ENCODE peak calls at places on chromosomes 7 and 10, in four cellular contexts. V is HT1080, W is type B pancreatic cell, L is left cardiac atrium. J is an unnamed sample.

GRCh38 chr7:108181073-108181985 is 51.2 kb upstream of the LAMB4 start:
- DNase-seq in L (no peak), V (peak; percentile 64), W (no peak), J (peak; percentile 39)

GRCh38 chr7:79604841-79605240 is 151.4 kb upstream of the MAGI2 start:
- DNase-seq in L (no peak), V (no peak), W (no peak), J (no peak)

GRCh38 chr7:138667535-138667934 is 33.6 kb downstream of the SVOPL start:
- DNase-seq in V (peak; percentile 31), L (no peak), W (no peak), J (no peak)

GRCh38 chr10:42864575-42864974 is 82.0 kb downstream of the BMS1 start:
- DNase-seq in L (no peak), W (no peak), V (peak; percentile 14), J (peak; percentile 18)

GRCh38 chr7:46939558-46939957 is 642.4 kb downstream of the TNS3 start:
- DNase-seq in L (no peak), V (no peak), W (no peak), J (no peak)

GRCh38 chr10:86666538-86666937 is 1.8 kb upstream of the LDB3 start:
- DNase-seq in W (no peak), L (no peak), V (no peak), J (no peak)

GRCh38 chr10:116849271-116850057 is at the start of gene ENO4:
- DNase-seq in L (peak; percentile 82), W (peak; percentile 92), V (peak; percentile 37), J (peak; percentile 80)

GRCh38 chr7:25959168-25959734 is 192.7 kb upstream of the NFE2L3 start:
- DNase-seq in V (no peak), W (no peak), L (no peak), J (no peak)

GRCh38 chr7:37740398-37740797 is 56.8 kb downstream of the GPR141 start:
- DNase-seq in W (no peak), V (no peak), L (no peak), J (no peak)

GRCh38 chr7:132437730-132438129 is 138.5 kb downstream of the PLXNA4 start:
- DNase-seq in V (no peak), W (no peak), L (no peak), J (no peak)

GRCh38 chr7:149097088-149097487 is 6.6 kb upstream of the ZNF786 start:
- DNase-seq in V (no peak), L (no peak), W (no peak), J (no peak)

GRCh38 chr7:28957064-28957821 is 887 bp downstream of the TRIL start:
- DNase-seq in V (no peak), L (peak; percentile 38), W (no peak), J (no peak)

GRCh38 chr7:123748171-123748733 is 551 bp downstream of the WASL start:
- DNase-seq in L (peak; percentile 57), W (peak; percentile 71), V (peak; percentile 11), J (peak; percentile 41)

GRCh38 chr7:55774327-55775050 is 88.1 kb downstream of the SEPTIN14 start:
- DNase-seq in L (no peak), V (no peak), W (no peak), J (peak; percentile 90)

GRCh38 chr7:24572421-24573007 is 738 bp upstream of the PALS2 start:
- DNase-seq in V (peak; percentile 88), W (no peak), L (peak; percentile 40), J (peak; percentile 92)

GRCh38 chr10:61903184-61903990 is 1.9 kb downstream of the ARID5B start:
- DNase-seq in V (peak; percentile 44), W (no peak), L (peak; percentile 55), J (peak; percentile 63)

GRCh38 chr7:111650456-111650999 is 88.2 kb upstream of the IMMP2L start:
- DNase-seq in W (no peak), L (no peak), V (peak; percentile 49), J (peak; percentile 14)

GRCh38 chr10:13099666-13100348 is at the start of gene OPTN:
- DNase-seq in W (peak; percentile 86), L (peak; percentile 85), V (peak; percentile 77), J (peak; percentile 82)

GRCh38 chr7:8365499-8366110 is 67.8 kb upstream of the NXPH1 start:
- DNase-seq in V (peak; percentile 40), W (no peak), L (no peak), J (peak; percentile 32)

GRCh38 chr10:121988361-121989324 is at the start of gene TACC2:
- DNase-seq in L (no peak), V (peak; percentile 36), W (no peak), J (no peak)

GRCh38 chr10:14583252-14583651 is 191.4 kb downstream of the FAM107B start:
- DNase-seq in W (no peak), V (no peak), L (no peak), J (no peak)

GRCh38 chr7:128932862-128933821 is 4.6 kb upstream of the IRF5 start:
- DNase-seq in V (no peak), W (peak; percentile 60), L (no peak), J (no peak)

GRCh38 chr7:97439637-97440214 is 292.2 kb upstream of the TAC1 start:
- DNase-seq in W (no peak), V (no peak), L (no peak), J (no peak)

GRCh38 chr10:103499881-103500280 is 6.4 kb downstream of the NEURL1 start:
- DNase-seq in V (no peak), L (no peak), W (no peak), J (no peak)

GRCh38 chr10:75395171-75395954 is 6.2 kb downstream of the ZNF503 start:
- DNase-seq in W (peak; percentile 88), L (peak; percentile 75), V (no peak), J (peak; percentile 26)

GRCh38 chr7:10934292-10934691 is 39.4 kb upstream of the PHF14 start:
- DNase-seq in L (no peak), W (no peak), V (no peak), J (no peak)

GRCh38 chr7:87058739-87059524 is 522 bp downstream of the ELAPOR2 start:
- DNase-seq in V (peak; percentile 9), L (no peak), W (no peak), J (no peak)

GRCh38 chr7:1707756-1708611 is 37.9 kb downstream of the ELFN1 start:
- DNase-seq in V (no peak), L (no peak), W (peak; percentile 60), J (no peak)

GRCh38 chr7:69365588-69366241 is 232.6 kb upstream of the AUTS2 start:
- DNase-seq in L (no peak), W (no peak), V (no peak), J (no peak)

GRCh38 chr7:48074231-48074654 is 14.8 kb upstream of the UPP1 start:
- DNase-seq in V (peak; percentile 47), L (no peak), W (no peak), J (peak; percentile 51)

GRCh38 chr10:101919026-101919784 is 75.6 kb upstream of the KCNIP2 start:
- DNase-seq in L (no peak), V (no peak), W (no peak), J (no peak)

GRCh38 chr7:139758388-139758787 is 19.4 kb downstream of the HIPK2 start:
- DNase-seq in L (no peak), W (no peak), V (no peak), J (no peak)

GRCh38 chr7:608361-608760 is 88.7 kb upstream of the PDGFA start:
- DNase-seq in V (no peak), W (no peak), L (no peak), J (no peak)

GRCh38 chr10:97333601-97334369 is 744 bp downstream of the FRAT2 start:
- DNase-seq in L (peak; percentile 66), V (peak; percentile 29), W (no peak), J (peak; percentile 52)

GRCh38 chr7:1004018-1004880 is 21.3 kb downstream of the CYP2W1 start:
- DNase-seq in W (no peak), V (no peak), L (no peak), J (no peak)

GRCh38 chr7:8724080-8724718 is 290.8 kb downstream of the NXPH1 start:
- DNase-seq in L (no peak), W (no peak), V (peak; percentile 25), J (peak; percentile 1)

J was measured in mammary epithelial cell.